ENCODE peak calls at places on chromosomes 7 and 10, in five cellular contexts. A is hypothalamus; Z is CD4-positive, alpha-beta T cell; N is left ventricle myocardium superior; D is ureter. W is an unnamed sample.
A peak's percentile ranks its signal among the peaks of the same experiment; 100 is the strongest.

GRCh38 chr7:38801786-38802185 is 107.2 kb downstream of the VPS41 start:
- DNase-seq in Z (no peak), N (no peak), D (no peak), A (no peak), W (no peak)

GRCh38 chr7:8190121-8190895 is 71.7 kb downstream of the ICA1 start:
- DNase-seq in Z (peak; percentile 64), N (no peak), A (no peak), D (no peak), W (peak; percentile 53)

GRCh38 chr7:123709525-123709924 is 39.3 kb downstream of the WASL start:
- DNase-seq in Z (no peak), N (no peak), A (no peak), D (no peak), W (no peak)

GRCh38 chr7:2521952-2522591 is 2.5 kb downstream of the LFNG start:
- DNase-seq in Z (peak; percentile 61), D (no peak), A (no peak), N (peak; percentile 68), W (peak; percentile 89)

GRCh38 chr7:14201353-14201752 is 211.9 kb upstream of the ETV1 start:
- DNase-seq in N (no peak), Z (no peak), A (no peak), D (no peak), W (no peak)

GRCh38 chr7:27442446-27442845 is 199.8 kb downstream of the EVX1 start:
- DNase-seq in N (no peak), D (no peak), Z (no peak), A (no peak), W (no peak)

GRCh38 chr10:61752111-61753011 is 89.6 kb downstream of the CABCOCO1 start:
- DNase-seq in D (no peak), A (no peak), N (no peak), Z (no peak), W (no peak)

GRCh38 chr10:1130226-1130625 is 74.0 kb downstream of the WDR37 start:
- DNase-seq in Z (no peak), D (no peak), N (no peak), A (no peak), W (no peak)

GRCh38 chr10:15208221-15208620 is 39.7 kb upstream of the NMT2 start:
- DNase-seq in A (no peak), N (no peak), D (no peak), Z (no peak), W (no peak)

W was measured in AML-193.